ENCODE peak calls at places on chromosomes 12 and 14, in six cellular contexts. One of them, this sample, is unnamed.

GRCh38 chr12:5587701-5588100 is 155.8 kb downstream of the NTF3 start:
- DNase-seq in CD4-positive, alpha-beta T cell: no peak
- DNase-seq in AML-193: no peak
- DNase-seq in WTC11: peak; percentile 42
- DNase-seq in endothelial cell: no peak
- DNase-seq in A549: no peak
- DNase-seq in this sample: no peak

GRCh38 chr14:52402812-52403526 is 88.9 kb downstream of the PTGER2 start:
- DNase-seq in endothelial cell: no peak
- DNase-seq in AML-193: peak; percentile 57
- DNase-seq in A549: no peak
- DNase-seq in WTC11: no peak
- DNase-seq in CD4-positive, alpha-beta T cell: no peak
- DNase-seq in this sample: no peak

GRCh38 chr14:103522649-103523582 is at the start of gene CKB:
- DNase-seq in A549: peak; percentile 83
- DNase-seq in AML-193: no peak
- DNase-seq in endothelial cell: no peak
- DNase-seq in WTC11: peak; percentile 78
- DNase-seq in CD4-positive, alpha-beta T cell: no peak
- DNase-seq in this sample: no peak

GRCh38 chr14:89858084-89858483 is 96.4 kb downstream of the EFCAB11 start:
- DNase-seq in endothelial cell: no peak
- DNase-seq in A549: no peak
- DNase-seq in WTC11: no peak
- DNase-seq in AML-193: no peak
- DNase-seq in CD4-positive, alpha-beta T cell: no peak
- DNase-seq in this sample: no peak

GRCh38 chr12:79020106-79020505 is 155.5 kb downstream of the SYT1 start:
- DNase-seq in A549: no peak
- DNase-seq in WTC11: no peak
- DNase-seq in CD4-positive, alpha-beta T cell: no peak
- DNase-seq in AML-193: no peak
- DNase-seq in endothelial cell: no peak
- DNase-seq in this sample: no peak

GRCh38 chr12:52042706-52043385 is 8.4 kb upstream of the NR4A1 start:
- DNase-seq in WTC11: no peak
- DNase-seq in A549: no peak
- DNase-seq in endothelial cell: no peak
- DNase-seq in AML-193: no peak
- DNase-seq in CD4-positive, alpha-beta T cell: no peak
- DNase-seq in this sample: no peak

GRCh38 chr14:76720382-76720813 is 40.9 kb upstream of the VASH1 start:
- DNase-seq in WTC11: peak; percentile 51
- DNase-seq in AML-193: peak; percentile 42
- DNase-seq in endothelial cell: peak; percentile 47
- DNase-seq in A549: no peak
- DNase-seq in CD4-positive, alpha-beta T cell: no peak
- DNase-seq in this sample: no peak

GRCh38 chr12:38155526-38156496 is 160.8 kb upstream of the ALG10B start:
- DNase-seq in endothelial cell: no peak
- DNase-seq in CD4-positive, alpha-beta T cell: no peak
- DNase-seq in A549: no peak
- DNase-seq in AML-193: no peak
- DNase-seq in WTC11: no peak
- DNase-seq in this sample: no peak

GRCh38 chr12:23950011-23950774 is 723 bp upstream of the SOX5 start:
- DNase-seq in endothelial cell: peak; percentile 28
- DNase-seq in A549: no peak
- DNase-seq in AML-193: no peak
- DNase-seq in CD4-positive, alpha-beta T cell: no peak
- DNase-seq in WTC11: no peak
- DNase-seq in this sample: no peak

GRCh38 chr12:9787340-9787737 is 26.6 kb upstream of the CD69 start:
- DNase-seq in A549: no peak
- DNase-seq in endothelial cell: no peak
- DNase-seq in CD4-positive, alpha-beta T cell: no peak
- DNase-seq in AML-193: no peak
- DNase-seq in WTC11: no peak
- DNase-seq in this sample: no peak

GRCh38 chr12:64680235-64680634 is 69.9 kb downstream of the RASSF3 start:
- DNase-seq in A549: peak; percentile 63
- DNase-seq in endothelial cell: no peak
- DNase-seq in CD4-positive, alpha-beta T cell: no peak
- DNase-seq in WTC11: no peak
- DNase-seq in AML-193: no peak
- DNase-seq in this sample: no peak

GRCh38 chr14:92540472-92541048 is 27.0 kb downstream of the RIN3 start:
- DNase-seq in WTC11: no peak
- DNase-seq in AML-193: no peak
- DNase-seq in A549: peak; percentile 77
- DNase-seq in endothelial cell: no peak
- DNase-seq in CD4-positive, alpha-beta T cell: no peak
- DNase-seq in this sample: no peak

GRCh38 chr12:31033146-31033545 is 40.5 kb upstream of the DDX11 start:
- DNase-seq in endothelial cell: no peak
- DNase-seq in AML-193: no peak
- DNase-seq in WTC11: no peak
- DNase-seq in CD4-positive, alpha-beta T cell: no peak
- DNase-seq in A549: no peak
- DNase-seq in this sample: no peak

GRCh38 chr14:101409006-101409543 is 152.2 kb upstream of the DIO3 start:
- DNase-seq in A549: no peak
- DNase-seq in WTC11: no peak
- DNase-seq in endothelial cell: no peak
- DNase-seq in CD4-positive, alpha-beta T cell: no peak
- DNase-seq in AML-193: no peak
- DNase-seq in this sample: no peak

GRCh38 chr12:51265024-51265423 is 5.2 kb downstream of the SMAGP start:
- DNase-seq in endothelial cell: no peak
- DNase-seq in A549: no peak
- DNase-seq in CD4-positive, alpha-beta T cell: no peak
- DNase-seq in WTC11: no peak
- DNase-seq in AML-193: no peak
- DNase-seq in this sample: no peak

GRCh38 chr12:24222968-24223367 is 273.5 kb upstream of the SOX5 start:
- DNase-seq in WTC11: no peak
- DNase-seq in endothelial cell: no peak
- DNase-seq in A549: no peak
- DNase-seq in AML-193: no peak
- DNase-seq in CD4-positive, alpha-beta T cell: no peak
- DNase-seq in this sample: no peak

GRCh38 chr12:53867216-53868012 is 71.2 kb upstream of the HOXC13 start:
- DNase-seq in endothelial cell: no peak
- DNase-seq in WTC11: peak; percentile 53
- DNase-seq in A549: peak; percentile 76
- DNase-seq in CD4-positive, alpha-beta T cell: no peak
- DNase-seq in AML-193: no peak
- DNase-seq in this sample: no peak

GRCh38 chr12:68180792-68181744 is 21.5 kb upstream of the IFNG start:
- DNase-seq in endothelial cell: no peak
- DNase-seq in CD4-positive, alpha-beta T cell: no peak
- DNase-seq in WTC11: no peak
- DNase-seq in A549: no peak
- DNase-seq in AML-193: no peak
- DNase-seq in this sample: no peak

GRCh38 chr12:18382486-18382885 is 121.2 kb downstream of the PIK3C2G start:
- DNase-seq in endothelial cell: no peak
- DNase-seq in WTC11: no peak
- DNase-seq in AML-193: no peak
- DNase-seq in A549: no peak
- DNase-seq in CD4-positive, alpha-beta T cell: no peak
- DNase-seq in this sample: no peak

GRCh38 chr12:68012712-68013111 is 23.5 kb downstream of the IFNG-AS1 start:
- DNase-seq in CD4-positive, alpha-beta T cell: no peak
- DNase-seq in WTC11: no peak
- DNase-seq in A549: no peak
- DNase-seq in endothelial cell: no peak
- DNase-seq in AML-193: no peak
- DNase-seq in this sample: no peak

GRCh38 chr14:68627868-68628604 is 164.8 kb downstream of the ZFP36L1 start:
- DNase-seq in A549: no peak
- DNase-seq in CD4-positive, alpha-beta T cell: peak; percentile 55
- DNase-seq in AML-193: no peak
- DNase-seq in WTC11: peak; percentile 88
- DNase-seq in endothelial cell: peak; percentile 32
- DNase-seq in this sample: no peak

GRCh38 chr14:90368946-90369721 is 27.7 kb upstream of the CALM1 start:
- DNase-seq in WTC11: no peak
- DNase-seq in AML-193: no peak
- DNase-seq in CD4-positive, alpha-beta T cell: no peak
- DNase-seq in A549: peak; percentile 16
- DNase-seq in endothelial cell: no peak
- DNase-seq in this sample: no peak

GRCh38 chr12:120321382-120322202 is 6.0 kb downstream of the PLA2G1B start:
- DNase-seq in endothelial cell: no peak
- DNase-seq in AML-193: no peak
- DNase-seq in A549: no peak
- DNase-seq in WTC11: no peak
- DNase-seq in CD4-positive, alpha-beta T cell: no peak
- DNase-seq in this sample: no peak

GRCh38 chr12:93813972-93814821 is 137.0 kb downstream of the CRADD start:
- DNase-seq in WTC11: no peak
- DNase-seq in CD4-positive, alpha-beta T cell: no peak
- DNase-seq in endothelial cell: no peak
- DNase-seq in AML-193: no peak
- DNase-seq in A549: no peak
- DNase-seq in this sample: no peak

GRCh38 chr12:106247731-106248176 is at the start of gene CKAP4:
- DNase-seq in endothelial cell: peak; percentile 78
- DNase-seq in WTC11: peak; percentile 65
- DNase-seq in A549: peak; percentile 65
- DNase-seq in CD4-positive, alpha-beta T cell: peak; percentile 11
- DNase-seq in AML-193: no peak
- DNase-seq in this sample: no peak

GRCh38 chr12:109533487-109533740 is 39.9 kb downstream of the MMAB start:
- DNase-seq in endothelial cell: no peak
- DNase-seq in AML-193: no peak
- DNase-seq in A549: no peak
- DNase-seq in WTC11: no peak
- DNase-seq in CD4-positive, alpha-beta T cell: no peak
- DNase-seq in this sample: no peak

GRCh38 chr12:85504624-85505023 is 224.6 kb downstream of the ALX1 start:
- DNase-seq in WTC11: no peak
- DNase-seq in AML-193: no peak
- DNase-seq in CD4-positive, alpha-beta T cell: no peak
- DNase-seq in endothelial cell: no peak
- DNase-seq in A549: no peak
- DNase-seq in this sample: no peak

This sample was measured in SIG-M5.